ENCODE peak calls at places on chromosomes 12 and 14, in six cellular contexts. C is endothelial cell, I is tibial artery, Y is AG10803, M is endodermal cell, K is astrocyte of the spinal cord. Q is an unnamed sample.

GRCh38 chr14:26808407-26808806 is 210.6 kb upstream of the NOVA1 start:
- DNase-seq in I (no peak), Y (peak; percentile 0), K (peak; percentile 13), M (no peak), C (no peak), Q (no peak)

GRCh38 chr12:120662879-120663278 is 22.5 kb downstream of the CABP1 start:
- DNase-seq in I (no peak), Y (no peak), K (no peak), M (no peak), C (no peak), Q (no peak)

GRCh38 chr14:96660667-96661066 is 136.5 kb upstream of the VRK1 start:
- DNase-seq in I (no peak), Y (no peak), M (no peak), C (no peak), K (no peak), Q (no peak)

GRCh38 chr12:75568801-75569200 is 57.4 kb upstream of the KRR1 start:
- DNase-seq in Y (no peak), I (no peak), K (no peak), M (no peak), C (no peak), Q (no peak)

GRCh38 chr12:92472198-92472597 is 230.6 kb upstream of the PLEKHG7 start:
- DNase-seq in C (no peak), Y (no peak), M (no peak), K (peak; percentile 19), I (no peak), Q (no peak)

GRCh38 chr12:105024926-105025325 is 38.8 kb downstream of the NOPCHAP1 start:
- DNase-seq in C (no peak), Y (no peak), M (no peak), I (no peak), K (no peak), Q (no peak)

GRCh38 chr12:76346236-76346635 is 2.0 kb downstream of the BBS10 start:
- DNase-seq in Y (peak; percentile 64), C (no peak), K (no peak), I (no peak), M (no peak), Q (no peak)

GRCh38 chr14:48936352-48936751 is 649.8 kb downstream of the RPS29 start:
- DNase-seq in C (no peak), M (no peak), Y (peak; percentile 51), K (peak; percentile 85), I (no peak), Q (no peak)

GRCh38 chr12:49903700-49904423 is at the start of gene FAIM2:
- DNase-seq in I (peak; percentile 73), C (no peak), Y (peak; percentile 73), K (peak; percentile 28), M (peak; percentile 79), Q (no peak)

GRCh38 chr12:81212996-81213696 is 135.3 kb downstream of the ACSS3 start:
- DNase-seq in I (no peak), M (no peak), Y (peak; percentile 59), K (no peak), C (no peak), Q (no peak)

GRCh38 chr12:71551529-71551928 is 111.9 kb downstream of the LGR5 start:
- DNase-seq in K (peak; percentile 20), C (no peak), I (no peak), Y (peak; percentile 45), M (no peak), Q (peak; percentile 35)

GRCh38 chr12:109236257-109236656 is 72.8 kb downstream of the FOXN4 start:
- DNase-seq in Y (no peak), I (no peak), M (no peak), K (no peak), C (no peak), Q (no peak)

GRCh38 chr14:75125617-75126016 is 1.2 kb downstream of the NEK9 start:
- DNase-seq in K (peak; percentile 76), I (no peak), C (no peak), Y (peak; percentile 77), M (no peak), Q (peak; percentile 82)

GRCh38 chr12:6730169-6730568 is 6.3 kb downstream of the COPS7A start:
- DNase-seq in Y (no peak), I (no peak), C (no peak), K (no peak), M (no peak), Q (no peak)

GRCh38 chr12:57381693-57382220 is 49.1 kb downstream of the R3HDM2 start:
- DNase-seq in M (no peak), I (no peak), C (no peak), Y (no peak), K (no peak), Q (no peak)

GRCh38 chr12:80627773-80628172 is 79.7 kb upstream of the MYF6 start:
- DNase-seq in Y (peak; percentile 67), K (peak; percentile 92), I (no peak), C (no peak), M (no peak), Q (peak; percentile 54)

GRCh38 chr14:106129274-106129673 is 602.9 kb downstream of the TMEM121 start:
- DNase-seq in M (no peak), Y (no peak), C (no peak), I (no peak), K (no peak), Q (no peak)

GRCh38 chr12:21234395-21234794 is 100.3 kb downstream of the SLCO1A2 start:
- DNase-seq in Y (no peak), I (no peak), C (no peak), K (no peak), M (no peak), Q (no peak)

GRCh38 chr14:66009104-66009503 is 477.1 kb upstream of the CCDC196 start:
- DNase-seq in Y (peak; percentile 81), C (no peak), M (peak; percentile 53), K (peak; percentile 56), I (no peak), Q (peak; percentile 2)

GRCh38 chr12:129075451-129076208 is 222.4 kb downstream of the GLT1D1 start:
- DNase-seq in K (no peak), C (no peak), M (no peak), Y (no peak), I (no peak), Q (no peak)

DNA sequence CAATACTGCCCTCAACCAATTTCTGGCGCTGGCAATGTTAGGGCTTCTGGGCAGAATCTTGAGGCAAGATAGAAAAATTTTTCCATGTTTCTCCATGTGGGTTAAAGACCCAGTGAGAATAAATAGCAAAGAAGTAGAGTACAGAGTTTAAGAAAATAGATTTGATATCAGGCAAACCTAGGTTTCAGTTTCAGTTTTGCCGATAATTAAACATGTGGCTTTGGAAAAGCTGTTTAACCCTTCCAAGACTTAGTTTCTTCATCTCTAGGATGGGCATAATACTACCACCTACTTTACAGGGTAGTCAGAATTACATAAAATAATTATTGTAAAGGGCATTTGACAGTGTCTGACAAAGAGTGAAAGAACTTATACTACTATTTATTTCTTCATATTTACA is 360.4 kb downstream of the PCNX1 start:
- DNase-seq in M (no peak), C (no peak), Y (no peak), I (no peak), K (peak; percentile 36), Q (no peak)
- TF ChIP-seq CTCF in M (no peak), C (no peak), Y (no peak), I (no peak), K (no peak), Q (no peak)

DNA sequence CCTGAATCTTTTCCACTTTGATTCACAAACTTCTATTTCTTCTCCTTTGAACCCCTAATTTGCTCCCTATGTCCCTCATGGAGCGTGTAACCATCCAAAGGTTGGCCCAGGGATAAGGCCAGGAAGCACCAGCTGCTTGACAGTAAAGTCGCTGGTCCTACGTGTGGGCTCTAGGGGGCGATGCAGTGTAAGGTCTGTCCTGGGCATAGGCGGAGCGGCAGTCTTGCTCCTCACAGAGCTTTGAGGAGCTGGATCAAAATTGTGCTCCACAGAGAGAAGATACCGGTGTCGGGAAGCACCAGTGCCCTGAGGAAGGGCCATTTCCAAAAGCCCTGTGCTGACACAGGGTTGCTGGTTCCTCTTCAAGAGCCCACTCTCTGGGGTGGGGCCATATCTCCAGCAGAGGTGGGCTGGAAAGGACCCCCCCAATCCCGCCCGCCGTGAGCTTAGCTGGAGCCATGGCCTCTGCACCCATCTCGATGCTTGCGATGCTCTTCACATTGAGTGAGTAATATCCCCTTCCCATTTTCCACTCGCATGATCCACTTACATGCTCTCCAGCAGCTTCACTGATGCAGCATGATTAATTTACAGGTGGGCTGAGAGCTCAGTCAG is 49.9 kb upstream of the OR4E1 start:
- DNase-seq in C (peak; percentile 65), Y (no peak), M (peak; percentile 94), K (no peak), I (no peak), Q (no peak)
- TF ChIP-seq CTCF in C (peak; percentile 64), Y (no peak), M (peak; percentile 86), K (peak; percentile 36), I (no peak), Q (no peak)

DNA sequence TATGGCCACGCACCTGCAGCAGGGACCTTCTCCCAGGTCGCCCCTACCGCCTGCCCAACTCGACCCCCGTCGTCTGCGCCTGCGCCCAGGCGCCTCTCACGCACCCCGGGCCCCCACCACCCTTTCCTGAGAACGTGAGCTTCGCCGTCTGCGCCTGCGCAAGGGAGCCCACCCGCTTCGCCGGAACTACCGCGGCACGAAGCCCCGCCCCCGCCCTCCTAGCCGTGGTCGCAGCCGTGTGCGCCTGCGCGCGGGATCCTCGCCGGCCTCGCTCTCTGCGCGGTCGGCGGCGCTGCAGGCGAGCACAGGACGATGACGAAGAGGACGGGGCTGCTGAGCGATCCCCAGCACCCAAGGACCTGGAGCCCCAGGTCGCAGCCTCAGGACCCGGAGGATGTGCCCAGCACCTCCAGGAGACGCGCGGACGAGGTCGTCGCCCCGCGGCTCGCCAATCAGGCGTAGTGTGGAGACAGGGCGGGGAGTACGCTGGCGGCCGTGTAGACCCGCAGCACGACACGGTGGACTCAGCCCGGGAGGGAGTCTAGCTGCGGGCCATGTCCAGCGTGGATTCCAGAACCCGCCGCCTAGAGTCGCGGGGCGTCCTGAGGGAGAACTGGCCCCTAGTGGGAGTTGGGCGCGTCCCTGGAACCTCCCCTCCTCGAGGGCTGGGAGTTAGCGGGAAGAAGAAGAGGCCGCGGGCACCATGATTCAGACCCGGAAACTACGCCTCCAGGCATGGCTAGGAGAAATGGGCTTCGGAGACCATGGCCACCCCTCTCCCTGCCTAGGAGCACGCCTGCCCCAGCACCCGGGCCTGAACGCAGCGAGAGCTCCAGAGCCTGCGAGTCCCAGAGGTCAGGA is 1120.8 kb upstream of the TMEM132C start:
- DNase-seq in K (peak; percentile 72), I (no peak), Y (peak; percentile 63), M (no peak), C (no peak), Q (no peak)
- TF ChIP-seq CTCF in K (no peak), I (no peak), Y (no peak), M (no peak), C (no peak), Q (no peak)

GRCh38 chr12:43914923-43915468 is 79.1 kb downstream of the TMEM117 start:
- DNase-seq in M (peak; percentile 46), K (no peak), Y (no peak), C (no peak), I (no peak), Q (peak; percentile 24)
- TF ChIP-seq CTCF in M (peak; percentile 69), K (peak; percentile 28), Y (peak; percentile 37), C (no peak), I (no peak), Q (peak; percentile 52)